ENCODE peak calls at places on chromosomes 12 and 14, in five cellular contexts. S is NCI-H1417; A is stimulated activated CD4-positive, alpha-beta T cell treated with anti-CD3 and anti-CD28 coated beads, Interleukin-2, amount 100 ng/mL, for 4 hours; I is lower leg skin; W is psoas muscle. Y is an unnamed sample.

GRCh38 chr12:107917912-107918800 is 143.7 kb downstream of the ASCL4 start:
- DNase-seq in S (peak), A (no peak), I (no peak), W (no peak), Y (no peak)

GRCh38 chr12:105559292-105559691 is 228.8 kb downstream of the C12orf75 start:
- DNase-seq in S (no peak), A (no peak), I (no peak), W (no peak), Y (no peak)

GRCh38 chr12:75568801-75569200 is 57.4 kb upstream of the KRR1 start:
- DNase-seq in S (no peak), A (no peak), I (no peak), W (no peak), Y (no peak)

GRCh38 chr14:69682607-69683263 is 71.3 kb downstream of the SUSD6 start:
- DNase-seq in S (no peak), A (no peak), I (peak), W (no peak), Y (no peak)

GRCh38 chr14:88989911-88990310 is 165.5 kb downstream of the TTC8 start:
- DNase-seq in S (no peak), A (no peak), I (no peak), W (no peak), Y (no peak)

GRCh38 chr14:69763761-69764510 is 3.0 kb upstream of the SRSF5 start:
- DNase-seq in S (no peak), A (no peak), I (no peak), W (no peak), Y (peak)

GRCh38 chr12:41532072-41532471 is 344.0 kb downstream of the PDZRN4 start:
- DNase-seq in S (no peak), A (no peak), I (no peak), W (no peak), Y (no peak)

GRCh38 chr12:123891516-123892179 is 81.0 kb downstream of the CCDC92 start:
- DNase-seq in S (no peak), A (no peak), I (no peak), W (peak), Y (no peak)

GRCh38 chr14:99199854-99200653 is 71.9 kb downstream of the BCL11B start:
- DNase-seq in S (no peak), A (no peak), I (no peak), W (peak), Y (no peak)

GRCh38 chr12:49020441-49020840 is 1.9 kb upstream of the PRKAG1 start:
- DNase-seq in S (no peak), A (no peak), I (peak), W (peak), Y (no peak)

GRCh38 chr12:82174936-82175335 is 183.3 kb downstream of the CCDC59 start:
- DNase-seq in S (peak), A (no peak), I (no peak), W (no peak), Y (no peak)

GRCh38 chr14:52922656-52923055 is 28.2 kb downstream of the FERMT2 start:
- DNase-seq in S (no peak), A (no peak), I (no peak), W (no peak), Y (no peak)